ENCODE peak calls at places on chromosomes 12 and 14, in eight cellular contexts. J, E, T, X, F, P, A and Y are unnamed samples.

GRCh38 chr14:34098045-34098984 is 147.4 kb upstream of the EGLN3 start:
- DNase-seq in J (peak), E (peak), T (peak), X (no peak), F (no peak), P (no peak), A (peak), Y (peak)

GRCh38 chr14:53652068-53652467 is 304.6 kb downstream of the BMP4 start:
- DNase-seq in J (no peak), E (no peak), T (no peak), X (no peak), F (no peak), P (no peak), A (no peak), Y (no peak)

GRCh38 chr14:67569651-67570290 is 30.3 kb downstream of the PIGH start:
- DNase-seq in J (no peak), E (no peak), T (no peak), X (no peak), F (peak), P (no peak), A (no peak), Y (no peak)

GRCh38 chr14:105475916-105476845 is 1.6 kb downstream of the CRIP2 start:
- DNase-seq in J (peak), E (peak), T (no peak), X (peak), F (no peak), P (no peak), A (no peak), Y (peak)

GRCh38 chr12:89648211-89648930 is 60.3 kb downstream of the ATP2B1 start:
- DNase-seq in J (no peak), E (no peak), T (no peak), X (peak), F (no peak), P (no peak), A (no peak), Y (peak)

GRCh38 chr14:55869397-55870049 is 248.7 kb upstream of the PELI2 start:
- DNase-seq in J (no peak), E (no peak), T (no peak), X (no peak), F (no peak), P (no peak), A (no peak), Y (no peak)

GRCh38 chr14:89443002-89443660 is 26.1 kb upstream of the FOXN3 start:
- DNase-seq in J (no peak), E (no peak), T (no peak), X (no peak), F (no peak), P (no peak), A (no peak), Y (no peak)

GRCh38 chr12:130761537-130762318 is 45.6 kb upstream of the RIMBP2 start:
- DNase-seq in J (peak), E (peak), T (no peak), X (no peak), F (peak), P (peak), A (peak), Y (peak)

GRCh38 chr14:92400579-92401444 is 77.8 kb downstream of the SLC24A4 start:
- DNase-seq in J (no peak), E (no peak), T (peak), X (no peak), F (no peak), P (no peak), A (no peak), Y (no peak)

GRCh38 chr12:65902504-65902903 is 78.2 kb downstream of the HMGA2 start:
- DNase-seq in J (no peak), E (no peak), T (peak), X (no peak), F (no peak), P (no peak), A (no peak), Y (no peak)

GRCh38 chr12:20681334-20681733 is 13.8 kb upstream of the SLCO1C1 start:
- DNase-seq in J (no peak), E (no peak), T (no peak), X (no peak), F (no peak), P (no peak), A (no peak), Y (no peak)

GRCh38 chr12:56425188-56425587 is 24.0 kb downstream of the TIMELESS start:
- DNase-seq in J (no peak), E (no peak), T (no peak), X (no peak), F (no peak), P (no peak), A (no peak), Y (no peak)

GRCh38 chr12:50039151-50039835 is 14.0 kb upstream of the RACGAP1 start:
- DNase-seq in J (peak), E (peak), T (peak), X (peak), F (peak), P (peak), A (peak), Y (peak)

GRCh38 chr12:25615119-25615518 is 62.0 kb upstream of the LMNTD1 start:
- DNase-seq in J (no peak), E (no peak), T (no peak), X (no peak), F (no peak), P (peak), A (no peak), Y (peak)

GRCh38 chr12:17097674-17098073 is 491.7 kb upstream of the LMO3 start:
- DNase-seq in J (no peak), E (no peak), T (peak), X (no peak), F (no peak), P (no peak), A (no peak), Y (no peak)

GRCh38 chr14:73739174-73739898 is 25.2 kb upstream of the PNMA1 start:
- DNase-seq in J (no peak), E (no peak), T (no peak), X (no peak), F (peak), P (no peak), A (no peak), Y (no peak)

GRCh38 chr12:23204933-23205778 is 580.2 kb downstream of the ETNK1 start:
- DNase-seq in J (no peak), E (no peak), T (peak), X (no peak), F (no peak), P (peak), A (peak), Y (peak)

GRCh38 chr12:6062427-6063378 is 61.8 kb downstream of the VWF start:
- DNase-seq in J (peak), E (no peak), T (peak), X (no peak), F (peak), P (peak), A (no peak), Y (peak)

GRCh38 chr14:30339311-30339901 is 219.6 kb upstream of the G2E3 start:
- DNase-seq in J (no peak), E (no peak), T (no peak), X (no peak), F (no peak), P (no peak), A (no peak), Y (no peak)

GRCh38 chr12:14213542-14213941 is 151.9 kb upstream of the ATF7IP start:
- DNase-seq in J (no peak), E (no peak), T (no peak), X (no peak), F (no peak), P (no peak), A (no peak), Y (no peak)

GRCh38 chr14:104874110-104874531 is 9.1 kb downstream of the CEP170B start:
- DNase-seq in J (no peak), E (peak), T (no peak), X (no peak), F (no peak), P (no peak), A (no peak), Y (no peak)

GRCh38 chr14:62691613-62692489 is 353.4 kb downstream of the KCNH5 start:
- DNase-seq in J (peak), E (no peak), T (no peak), X (no peak), F (no peak), P (peak), A (no peak), Y (no peak)

GRCh38 chr14:100297320-100298300 is 8.6 kb downstream of the SLC25A29 start:
- DNase-seq in J (peak), E (peak), T (peak), X (peak), F (peak), P (no peak), A (peak), Y (no peak)

GRCh38 chr12:1115471-1116242 is 124.6 kb downstream of the ERC1 start:
- DNase-seq in J (no peak), E (no peak), T (no peak), X (no peak), F (no peak), P (peak), A (no peak), Y (no peak)

GRCh38 chr14:91303091-91303923 is 58.8 kb upstream of the GPR68 start:
- DNase-seq in J (no peak), E (no peak), T (peak), X (peak), F (no peak), P (peak), A (no peak), Y (peak)

GRCh38 chr12:102051431-102051965 is 10.3 kb downstream of the WASHC3 start:
- DNase-seq in J (no peak), E (no peak), T (no peak), X (no peak), F (no peak), P (no peak), A (no peak), Y (no peak)

GRCh38 chr12:32163596-32163995 is 56.9 kb downstream of the BICD1 start:
- DNase-seq in J (no peak), E (no peak), T (no peak), X (no peak), F (no peak), P (peak), A (no peak), Y (no peak)

GRCh38 chr12:108691995-108692808 is 39.1 kb downstream of the CORO1C start:
- DNase-seq in J (no peak), E (peak), T (no peak), X (no peak), F (peak), P (no peak), A (no peak), Y (peak)

GRCh38 chr14:91482278-91483023 is 27.7 kb downstream of the PPP4R3A start:
- DNase-seq in J (no peak), E (no peak), T (no peak), X (no peak), F (no peak), P (no peak), A (no peak), Y (no peak)

GRCh38 chr12:107593713-107594381 is 91.8 kb upstream of the PWP1 start:
- DNase-seq in J (no peak), E (no peak), T (no peak), X (no peak), F (no peak), P (no peak), A (no peak), Y (no peak)

GRCh38 chr12:75488553-75488952 is 8.0 kb downstream of the GLIPR1 start:
- DNase-seq in J (no peak), E (no peak), T (no peak), X (no peak), F (no peak), P (no peak), A (no peak), Y (peak)

GRCh38 chr12:29782821-29783772 is 645 bp downstream of the TMTC1 start:
- DNase-seq in J (peak), E (peak), T (no peak), X (peak), F (peak), P (peak), A (peak), Y (no peak)

GRCh38 chr14:77320238-77320935 is at the start of gene POMT2:
- DNase-seq in J (peak), E (peak), T (peak), X (peak), F (peak), P (peak), A (peak), Y (peak)
- TF ChIP-seq POLR2A in J (peak), E (peak), T (no peak), X (no peak), F (peak), P (peak), A (peak), Y (peak)

GRCh38 chr14:103626150-103626850 is 2.7 kb upstream of the KLC1 start:
- DNase-seq in J (no peak), E (no peak), T (no peak), X (no peak), F (no peak), P (no peak), A (no peak), Y (no peak)

GRCh38 chr14:103628684-103629502 is at the start of gene KLC1:
- DNase-seq in J (peak), E (peak), T (peak), X (peak), F (peak), P (peak), A (peak), Y (peak)

GRCh38 chr14:103629503-103630121 is 601 bp downstream of the KLC1 start:
- DNase-seq in J (peak), E (peak), T (peak), X (peak), F (peak), P (peak), A (peak), Y (peak)

GRCh38 chr14:103627073-103628025 is 1.7 kb upstream of the KLC1 start:
- DNase-seq in J (no peak), E (peak), T (no peak), X (no peak), F (no peak), P (no peak), A (no peak), Y (no peak)

GRCh38 chr14:103628221-103628683 is 759 bp upstream of the KLC1 start:
- DNase-seq in J (peak), E (peak), T (no peak), X (peak), F (peak), P (peak), A (peak), Y (peak)
- TF ChIP-seq POLR2A in J (peak), E (peak), T (no peak), X (no peak), F (peak), P (peak), A (peak), Y (peak)

DNA sequence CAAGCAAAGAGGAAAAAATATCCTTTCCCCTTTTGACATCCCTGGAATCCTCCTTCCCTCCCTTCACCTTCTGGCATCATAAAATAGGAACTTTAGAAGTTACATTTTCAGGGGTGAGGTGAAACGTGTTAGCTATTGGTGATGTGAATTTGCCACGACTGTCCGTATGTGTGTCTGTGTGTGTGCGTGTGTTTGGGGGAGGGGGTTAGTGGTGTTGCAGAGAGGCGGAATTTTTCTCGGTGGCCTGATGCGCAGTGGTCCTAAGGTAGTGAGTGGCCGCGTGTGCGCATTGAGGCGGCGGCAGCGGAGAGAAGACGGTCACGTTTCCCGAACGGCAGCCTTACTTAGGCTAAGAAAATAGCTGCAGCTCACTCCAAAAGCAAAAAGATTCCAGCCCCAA is 4.5 kb downstream of the FLRT2 start:
- DNase-seq in J (peak), E (peak), T (no peak), X (no peak), F (no peak), P (no peak), A (no peak), Y (no peak)
- TF ChIP-seq POLR2A in J (no peak), E (no peak), T (no peak), X (no peak), F (no peak), P (no peak), A (no peak), Y (no peak)

DNA sequence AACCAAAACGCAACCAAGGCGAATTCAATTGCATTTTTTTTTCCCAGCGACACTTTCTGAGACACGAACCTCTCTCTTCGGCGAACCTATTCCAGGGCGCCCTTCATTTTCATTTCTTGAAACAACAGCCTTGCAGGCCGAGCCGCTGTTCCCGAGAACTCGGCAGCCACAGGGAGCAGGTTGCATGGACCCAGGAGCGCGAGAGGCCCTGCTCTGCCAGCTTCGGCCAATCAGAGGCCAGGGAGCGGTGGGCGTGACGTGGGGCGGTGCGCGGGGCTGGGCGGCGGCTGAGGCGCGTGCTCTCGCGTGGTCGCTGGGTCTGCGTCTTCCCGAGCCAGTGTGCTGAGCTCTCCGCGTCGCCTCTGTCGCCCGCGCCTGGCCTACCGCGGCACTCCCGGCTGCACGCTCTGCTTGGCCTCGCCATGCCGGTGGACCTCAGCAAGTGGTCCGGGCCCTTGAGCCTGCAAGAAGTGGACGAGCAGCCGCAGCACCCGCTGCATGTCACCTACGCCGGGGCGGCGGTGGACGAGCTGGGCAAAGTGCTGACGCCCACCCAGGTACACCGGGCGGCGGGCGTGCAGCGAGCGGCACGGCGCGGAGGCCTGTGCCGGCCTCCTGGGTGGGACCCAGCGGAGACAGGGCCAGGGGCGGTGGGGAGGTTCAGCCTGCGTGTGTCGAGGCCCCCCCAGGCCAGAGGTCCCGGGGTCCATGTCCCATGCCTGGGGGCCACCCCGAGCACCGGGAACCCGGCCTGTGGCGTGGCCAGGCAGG is at the start of gene PEBP1:
- DNase-seq in J (peak), E (peak), T (peak), X (peak), F (peak), P (peak), A (peak), Y (peak)
- TF ChIP-seq POLR2A in J (peak), E (peak), T (peak), X (no peak), F (peak), P (peak), A (peak), Y (peak)

GRCh38 chr12:110501722-110502448 is at the start of the genes RAD9B and VPS29:
- DNase-seq in J (peak), E (peak), T (peak), X (peak), F (peak), P (peak), A (peak), Y (peak)
- TF ChIP-seq POLR2A in J (peak), E (peak), T (peak), X (no peak), F (peak), P (peak), A (peak), Y (peak)